ENCODE peak calls at places on chromosomes 13 and 19, in ten cellular contexts. One of them, this sample, is unnamed.

GRCh38 chr19:49971991-49972401 is 11.0 kb upstream of the SIGLEC11 start:
- DNase-seq in uterus: no peak
- DNase-seq in H54: no peak
- DNase-seq in endothelial cell of umbilical vein: no peak
- DNase-seq in ovary: peak; percentile 89
- DNase-seq in stomach: peak; percentile 61
- DNase-seq in GM12878: no peak
- DNase-seq in lower leg skin: no peak
- DNase-seq in testis: peak; percentile 43
- DNase-seq in transverse colon: no peak
- DNase-seq in this sample: no peak

GRCh38 chr13:51269039-51269438 is 46.8 kb downstream of the FAM124A start:
- DNase-seq in H54: no peak
- DNase-seq in ovary: no peak
- DNase-seq in transverse colon: no peak
- DNase-seq in uterus: no peak
- DNase-seq in GM12878: no peak
- DNase-seq in testis: no peak
- DNase-seq in endothelial cell of umbilical vein: no peak
- DNase-seq in stomach: no peak
- DNase-seq in lower leg skin: no peak
- DNase-seq in this sample: no peak

GRCh38 chr13:94711561-94712286 is 621 bp downstream of the SOX21 start:
- DNase-seq in GM12878: no peak
- DNase-seq in uterus: no peak
- DNase-seq in testis: no peak
- DNase-seq in lower leg skin: no peak
- DNase-seq in stomach: no peak
- DNase-seq in transverse colon: no peak
- DNase-seq in H54: no peak
- DNase-seq in ovary: no peak
- DNase-seq in endothelial cell of umbilical vein: peak; percentile 45
- DNase-seq in this sample: no peak

GRCh38 chr19:49347191-49347590 is 12.0 kb downstream of the CD37 start:
- DNase-seq in transverse colon: no peak
- DNase-seq in lower leg skin: no peak
- DNase-seq in testis: no peak
- DNase-seq in H54: no peak
- DNase-seq in endothelial cell of umbilical vein: no peak
- DNase-seq in stomach: no peak
- DNase-seq in uterus: no peak
- DNase-seq in ovary: no peak
- DNase-seq in GM12878: no peak
- DNase-seq in this sample: no peak

GRCh38 chr13:73261739-73262216 is 203.0 kb downstream of the KLF5 start:
- DNase-seq in uterus: no peak
- DNase-seq in stomach: no peak
- DNase-seq in GM12878: no peak
- DNase-seq in transverse colon: no peak
- DNase-seq in H54: no peak
- DNase-seq in lower leg skin: no peak
- DNase-seq in ovary: no peak
- DNase-seq in endothelial cell of umbilical vein: no peak
- DNase-seq in testis: no peak
- DNase-seq in this sample: no peak

GRCh38 chr19:35040826-35041547 is 534 bp upstream of the HPN start:
- DNase-seq in H54: no peak
- DNase-seq in uterus: peak; percentile 86
- DNase-seq in ovary: peak; percentile 89
- DNase-seq in endothelial cell of umbilical vein: peak; percentile 62
- DNase-seq in testis: peak; percentile 89
- DNase-seq in GM12878: no peak
- DNase-seq in stomach: peak; percentile 96
- DNase-seq in transverse colon: peak; percentile 77
- DNase-seq in lower leg skin: peak; percentile 97
- DNase-seq in this sample: peak; percentile 91

GRCh38 chr13:91185294-91185863 is 162.1 kb upstream of the MIR17HG start:
- DNase-seq in lower leg skin: no peak
- DNase-seq in H54: no peak
- DNase-seq in ovary: no peak
- DNase-seq in stomach: no peak
- DNase-seq in testis: no peak
- DNase-seq in transverse colon: no peak
- DNase-seq in endothelial cell of umbilical vein: peak; percentile 2
- DNase-seq in uterus: no peak
- DNase-seq in GM12878: no peak
- DNase-seq in this sample: no peak

GRCh38 chr13:107807306-107808073 is 407.8 kb downstream of the LIG4 start:
- DNase-seq in ovary: no peak
- DNase-seq in GM12878: no peak
- DNase-seq in stomach: no peak
- DNase-seq in uterus: no peak
- DNase-seq in endothelial cell of umbilical vein: peak; percentile 78
- DNase-seq in transverse colon: no peak
- DNase-seq in H54: no peak
- DNase-seq in testis: no peak
- DNase-seq in lower leg skin: no peak
- DNase-seq in this sample: no peak

DNA sequence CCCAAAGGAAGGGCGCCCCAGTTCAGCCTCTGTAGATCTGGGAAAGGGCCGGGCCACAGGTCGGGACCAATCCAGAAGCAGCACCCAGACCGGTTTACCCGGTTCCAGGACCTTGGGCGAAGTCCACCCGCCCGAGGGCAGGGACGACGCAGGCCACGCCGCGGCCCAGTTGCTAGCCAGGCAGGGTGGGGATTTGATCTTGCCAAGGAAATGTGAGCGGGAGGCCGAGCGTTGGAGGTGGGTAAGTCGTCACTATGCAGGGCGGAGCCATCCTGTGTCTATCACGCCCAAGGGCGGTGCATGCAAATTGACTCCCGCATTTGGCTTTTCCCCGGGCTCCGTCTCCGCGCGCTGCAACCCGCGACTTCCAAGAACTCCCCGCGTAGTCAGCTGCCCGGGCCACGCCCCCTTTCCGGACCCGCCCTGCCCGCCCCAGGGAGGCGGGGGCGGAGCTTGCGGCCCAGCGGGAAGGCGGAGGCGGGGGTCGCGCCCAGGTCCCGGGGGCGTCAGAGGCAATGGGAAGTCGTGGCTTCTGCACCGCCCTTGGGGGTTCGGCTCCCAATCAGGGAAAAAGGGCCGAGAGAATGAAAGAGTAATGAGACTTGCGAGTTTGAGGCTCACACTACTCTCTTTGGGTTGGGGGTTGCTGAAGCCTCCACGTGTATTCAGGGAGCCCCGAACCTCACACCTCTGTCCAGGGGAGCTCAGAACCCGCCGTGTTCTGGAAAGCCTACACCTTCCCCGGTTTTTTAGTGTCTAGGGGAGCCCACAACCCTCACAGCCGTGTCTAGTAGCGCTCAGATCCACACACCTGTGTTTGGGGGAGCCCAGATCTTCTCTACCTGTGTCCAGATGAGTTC is 12.8 kb downstream of the IER2 start:
- DNase-seq in ovary: peak; percentile 96
- DNase-seq in transverse colon: peak; percentile 99
- DNase-seq in uterus: peak; percentile 98
- DNase-seq in stomach: peak; percentile 99
- DNase-seq in testis: peak; percentile 95
- DNase-seq in lower leg skin: peak; percentile 99
- DNase-seq in H54: peak; percentile 67
- DNase-seq in endothelial cell of umbilical vein: peak; percentile 97
- DNase-seq in GM12878: peak; percentile 80
- DNase-seq in this sample: peak; percentile 98
- TF ChIP-seq POLR2A in ovary: peak; percentile 47
- TF ChIP-seq POLR2A in transverse colon: peak; percentile 64
- TF ChIP-seq POLR2A in uterus: peak; percentile 71
- TF ChIP-seq POLR2A in stomach: peak; percentile 64
- TF ChIP-seq POLR2A in testis: peak; percentile 9
- TF ChIP-seq POLR2A in lower leg skin: peak; percentile 8
- TF ChIP-seq POLR2A in H54: peak; percentile 73
- TF ChIP-seq POLR2A in endothelial cell of umbilical vein: peak; percentile 69
- TF ChIP-seq POLR2A in GM12878: peak; percentile 81
- TF ChIP-seq POLR2A in this sample: no peak

GRCh38 chr19:44753619-44753931 is 5.1 kb downstream of the BCL3 start:
- DNase-seq in GM12878: no peak
- DNase-seq in ovary: no peak
- DNase-seq in H54: no peak
- DNase-seq in uterus: no peak
- DNase-seq in stomach: no peak
- DNase-seq in lower leg skin: no peak
- DNase-seq in testis: no peak
- DNase-seq in endothelial cell of umbilical vein: no peak
- DNase-seq in transverse colon: no peak
- DNase-seq in this sample: no peak

GRCh38 chr19:44752123-44752815 is 3.8 kb downstream of the BCL3 start:
- DNase-seq in H54: no peak
- DNase-seq in stomach: no peak
- DNase-seq in testis: no peak
- DNase-seq in lower leg skin: no peak
- DNase-seq in ovary: no peak
- DNase-seq in GM12878: no peak
- DNase-seq in transverse colon: no peak
- DNase-seq in uterus: no peak
- DNase-seq in endothelial cell of umbilical vein: no peak
- DNase-seq in this sample: no peak

GRCh38 chr19:44753932-44754742 is 5.6 kb downstream of the BCL3 start:
- DNase-seq in ovary: peak; percentile 85
- DNase-seq in uterus: peak; percentile 91
- DNase-seq in stomach: peak; percentile 96
- DNase-seq in transverse colon: peak; percentile 98
- DNase-seq in testis: peak; percentile 92
- DNase-seq in GM12878: no peak
- DNase-seq in lower leg skin: peak; percentile 98
- DNase-seq in H54: peak; percentile 98
- DNase-seq in endothelial cell of umbilical vein: peak; percentile 55
- DNase-seq in this sample: peak; percentile 98

GRCh38 chr19:44754743-44755066 is 6.2 kb downstream of the BCL3 start:
- DNase-seq in GM12878: no peak
- DNase-seq in lower leg skin: no peak
- DNase-seq in transverse colon: no peak
- DNase-seq in endothelial cell of umbilical vein: no peak
- DNase-seq in testis: no peak
- DNase-seq in uterus: no peak
- DNase-seq in stomach: no peak
- DNase-seq in ovary: no peak
- DNase-seq in H54: no peak
- DNase-seq in this sample: no peak

DNA sequence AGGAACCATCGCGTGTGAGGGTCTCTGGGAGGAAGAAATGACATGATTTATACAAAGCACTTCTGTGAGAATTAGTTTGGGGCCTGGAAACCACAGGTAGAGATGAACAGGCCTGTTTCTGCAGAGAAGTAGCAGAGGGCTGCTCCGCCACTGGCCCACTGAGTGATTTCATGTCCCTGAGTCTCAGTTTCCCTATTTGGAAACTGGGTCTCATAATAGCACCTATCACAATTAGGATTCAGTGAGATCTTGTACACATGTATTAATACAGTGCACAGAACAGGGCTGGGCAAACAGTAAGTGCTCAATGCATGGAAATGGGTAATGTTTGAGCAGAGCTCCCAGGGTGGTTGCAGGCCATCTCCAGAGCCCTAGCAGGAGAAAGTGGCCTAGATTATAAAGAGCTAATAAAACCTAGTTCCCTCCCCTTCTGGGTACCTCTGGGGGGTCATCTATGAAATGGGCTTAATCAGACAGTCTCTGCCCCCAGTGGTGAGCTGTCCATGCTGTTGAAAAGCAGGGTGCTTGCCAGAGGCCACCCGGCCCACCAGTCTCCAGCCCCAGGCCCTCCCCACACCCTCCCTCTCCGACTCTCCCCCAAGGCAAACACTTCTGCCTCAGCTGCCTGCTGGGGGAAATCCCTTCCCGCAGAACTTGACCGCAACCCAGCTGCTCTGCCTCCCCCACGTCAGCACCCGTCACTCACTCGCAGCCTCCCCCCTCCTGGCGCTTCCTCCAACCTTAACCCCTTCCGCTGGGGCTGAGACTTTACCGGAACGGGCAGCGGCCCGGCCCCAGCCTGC is 4.5 kb downstream of the BCL3 start:
- DNase-seq in endothelial cell of umbilical vein: peak; percentile 91
- DNase-seq in lower leg skin: peak; percentile 98
- DNase-seq in testis: peak; percentile 92
- DNase-seq in transverse colon: peak; percentile 96
- DNase-seq in H54: peak; percentile 96
- DNase-seq in GM12878: peak; percentile 94
- DNase-seq in stomach: peak; percentile 95
- DNase-seq in uterus: peak; percentile 84
- DNase-seq in ovary: peak; percentile 88
- DNase-seq in this sample: peak; percentile 97
- TF ChIP-seq POLR2A in endothelial cell of umbilical vein: peak; percentile 40
- TF ChIP-seq POLR2A in lower leg skin: no peak
- TF ChIP-seq POLR2A in testis: no peak
- TF ChIP-seq POLR2A in transverse colon: peak; percentile 71
- TF ChIP-seq POLR2A in H54: no peak
- TF ChIP-seq POLR2A in GM12878: peak; percentile 81
- TF ChIP-seq POLR2A in stomach: no peak
- TF ChIP-seq POLR2A in uterus: peak; percentile 27
- TF ChIP-seq POLR2A in ovary: peak; percentile 21
- TF ChIP-seq POLR2A in this sample: no peak

GRCh38 chr19:1286451-1286858 is 782 bp downstream of the EFNA2 start:
- DNase-seq in endothelial cell of umbilical vein: no peak
- DNase-seq in testis: no peak
- DNase-seq in transverse colon: no peak
- DNase-seq in H54: no peak
- DNase-seq in ovary: no peak
- DNase-seq in lower leg skin: no peak
- DNase-seq in uterus: no peak
- DNase-seq in GM12878: no peak
- DNase-seq in stomach: no peak
- DNase-seq in this sample: no peak

GRCh38 chr19:1288528-1289394 is 3.1 kb downstream of the EFNA2 start:
- DNase-seq in GM12878: no peak
- DNase-seq in ovary: no peak
- DNase-seq in endothelial cell of umbilical vein: no peak
- DNase-seq in stomach: no peak
- DNase-seq in transverse colon: no peak
- DNase-seq in lower leg skin: no peak
- DNase-seq in testis: no peak
- DNase-seq in H54: no peak
- DNase-seq in uterus: no peak
- DNase-seq in this sample: no peak

GRCh38 chr19:1287622-1288527 is 2.2 kb downstream of the EFNA2 start:
- DNase-seq in GM12878: no peak
- DNase-seq in ovary: no peak
- DNase-seq in H54: no peak
- DNase-seq in endothelial cell of umbilical vein: no peak
- DNase-seq in testis: no peak
- DNase-seq in uterus: no peak
- DNase-seq in transverse colon: no peak
- DNase-seq in lower leg skin: no peak
- DNase-seq in stomach: no peak
- DNase-seq in this sample: no peak

GRCh38 chr19:1285737-1286360 is at the start of gene EFNA2:
- DNase-seq in lower leg skin: no peak
- DNase-seq in endothelial cell of umbilical vein: no peak
- DNase-seq in H54: no peak
- DNase-seq in stomach: no peak
- DNase-seq in GM12878: no peak
- DNase-seq in transverse colon: no peak
- DNase-seq in ovary: no peak
- DNase-seq in uterus: no peak
- DNase-seq in testis: no peak
- DNase-seq in this sample: no peak

DNA sequence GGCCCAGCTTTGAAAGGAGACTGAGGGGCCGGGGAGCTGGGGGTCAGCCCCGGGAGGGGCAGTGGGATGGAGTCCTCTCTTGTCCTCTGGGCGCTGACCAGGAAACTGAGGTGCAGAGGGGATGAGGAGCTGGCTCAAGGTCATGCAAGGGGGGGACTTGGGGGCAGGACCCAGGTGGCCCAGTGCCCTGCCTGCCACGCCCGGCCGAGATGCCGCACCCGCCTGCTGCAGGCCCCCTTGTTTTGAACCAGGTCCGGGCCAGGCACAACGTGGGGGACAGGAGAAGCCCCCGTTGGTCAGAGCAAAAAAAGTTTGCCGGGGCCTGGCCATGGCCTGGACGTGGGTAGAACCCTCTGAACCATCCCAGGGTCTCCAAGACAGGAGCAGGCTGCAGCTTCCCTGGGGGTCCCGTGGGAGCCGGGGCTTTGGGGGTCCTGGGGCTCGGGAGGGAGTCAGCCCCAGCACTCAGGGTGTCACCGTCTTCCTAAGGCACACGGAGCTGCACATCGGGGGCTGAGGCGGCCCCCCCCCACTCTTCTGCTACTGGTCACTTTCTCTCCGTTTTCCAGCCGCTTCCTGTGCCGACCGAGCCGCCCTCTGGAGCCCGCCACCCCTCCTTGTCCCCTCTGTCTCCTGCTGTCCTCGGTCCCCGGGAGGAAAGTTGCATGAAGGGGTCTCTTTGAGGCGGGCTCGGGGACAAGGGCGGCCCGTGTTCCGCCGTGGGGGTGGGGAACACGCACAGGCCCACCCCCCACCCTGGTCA is 1.4 kb downstream of the EFNA2 start:
- DNase-seq in uterus: no peak
- DNase-seq in GM12878: no peak
- DNase-seq in H54: no peak
- DNase-seq in testis: no peak
- DNase-seq in ovary: no peak
- DNase-seq in transverse colon: no peak
- DNase-seq in lower leg skin: no peak
- DNase-seq in stomach: no peak
- DNase-seq in endothelial cell of umbilical vein: no peak
- DNase-seq in this sample: no peak
- TF ChIP-seq POLR2A in uterus: no peak
- TF ChIP-seq POLR2A in GM12878: no peak
- TF ChIP-seq POLR2A in H54: no peak
- TF ChIP-seq POLR2A in testis: no peak
- TF ChIP-seq POLR2A in ovary: no peak
- TF ChIP-seq POLR2A in transverse colon: no peak
- TF ChIP-seq POLR2A in lower leg skin: no peak
- TF ChIP-seq POLR2A in stomach: no peak
- TF ChIP-seq POLR2A in endothelial cell of umbilical vein: no peak
- TF ChIP-seq POLR2A in this sample: no peak

GRCh38 chr13:102394158-102395053 is 7.4 kb downstream of the FGF14 start:
- DNase-seq in testis: peak; percentile 94
- DNase-seq in H54: no peak
- DNase-seq in endothelial cell of umbilical vein: peak; percentile 75
- DNase-seq in uterus: peak; percentile 93
- DNase-seq in transverse colon: peak; percentile 93
- DNase-seq in stomach: peak; percentile 90
- DNase-seq in GM12878: peak; percentile 47
- DNase-seq in ovary: peak; percentile 93
- DNase-seq in lower leg skin: peak; percentile 98
- DNase-seq in this sample: peak; percentile 97
- TF ChIP-seq POLR2A in testis: no peak
- TF ChIP-seq POLR2A in H54: no peak
- TF ChIP-seq POLR2A in endothelial cell of umbilical vein: no peak
- TF ChIP-seq POLR2A in uterus: peak; percentile 50
- TF ChIP-seq POLR2A in transverse colon: peak; percentile 47
- TF ChIP-seq POLR2A in stomach: no peak
- TF ChIP-seq POLR2A in GM12878: peak; percentile 77
- TF ChIP-seq POLR2A in ovary: peak; percentile 31
- TF ChIP-seq POLR2A in lower leg skin: no peak
- TF ChIP-seq POLR2A in this sample: no peak